ENCODE peak calls at places on chromosomes 1 and 21, in five cellular contexts. K, E, G, U and Q are unnamed samples.

GRCh38 chr1:60133848-60134247 is 60.3 kb upstream of the C1orf87 start:
- DNase-seq in U (peak; percentile 90), K (peak; percentile 91), G (no peak), E (peak; percentile 92), Q (no peak)

GRCh38 chr1:30196457-30196856 is 526.9 kb downstream of the MATN1 start:
- DNase-seq in E (no peak), U (no peak), G (no peak), K (no peak), Q (no peak)

GRCh38 chr1:86636898-86637297 is 67.5 kb upstream of the SH3GLB1 start:
- DNase-seq in E (no peak), G (no peak), U (no peak), K (no peak), Q (peak; percentile 92)

GRCh38 chr1:2805801-2806430 is 4.4 kb upstream of the TTC34 start:
- DNase-seq in U (no peak), K (no peak), E (no peak), G (no peak), Q (no peak)

GRCh38 chr1:6601865-6602668 is 602 bp downstream of the KLHL21 start:
- DNase-seq in G (peak; percentile 77), K (peak; percentile 71), E (peak; percentile 82), U (peak; percentile 58), Q (peak; percentile 41)

GRCh38 chr1:169741666-169742394 is 8.0 kb upstream of the SELE start:
- DNase-seq in G (no peak), K (peak; percentile 87), E (peak; percentile 66), U (peak; percentile 82), Q (peak; percentile 11)

GRCh38 chr1:85494074-85494956 is 29.4 kb upstream of the DDAH1 start:
- DNase-seq in G (no peak), E (no peak), U (no peak), K (no peak), Q (no peak)

GRCh38 chr1:197783510-197783948 is 8.2 kb upstream of the DENND1B start:
- DNase-seq in U (peak; percentile 65), G (no peak), K (peak; percentile 73), E (peak; percentile 81), Q (peak; percentile 73)

GRCh38 chr1:19229828-19230325 is 19.8 kb upstream of the UBR4 start:
- DNase-seq in U (no peak), G (no peak), K (no peak), E (no peak), Q (no peak)

GRCh38 chr1:59007820-59008598 is 224.2 kb upstream of the JUN start:
- DNase-seq in E (peak; percentile 24), K (peak; percentile 81), G (no peak), U (peak; percentile 79), Q (no peak)

GRCh38 chr1:21238141-21238800 is 52.0 kb downstream of the ECE1 start:
- DNase-seq in E (peak; percentile 84), G (peak; percentile 70), K (peak; percentile 42), U (no peak), Q (peak; percentile 82)

GRCh38 chr1:112513112-112513870 is 4.5 kb downstream of the WNT2B start:
- DNase-seq in G (no peak), K (no peak), E (peak; percentile 34), U (no peak), Q (no peak)

GRCh38 chr1:19044975-19045831 is 88.7 kb upstream of the IFFO2 start:
- DNase-seq in U (peak; percentile 84), G (no peak), E (peak; percentile 41), K (peak; percentile 90), Q (no peak)

GRCh38 chr1:234589064-234589765 is 20.8 kb downstream of the IRF2BP2 start:
- DNase-seq in G (no peak), K (peak; percentile 73), E (peak; percentile 72), U (peak; percentile 64), Q (peak; percentile 95)

GRCh38 chr1:213600879-213601278 is 386.9 kb upstream of the PROX1 start:
- DNase-seq in U (no peak), K (no peak), G (no peak), E (no peak), Q (no peak)

GRCh38 chr1:3350441-3351261 is 103.8 kb upstream of the ARHGEF16 start:
- DNase-seq in E (peak; percentile 30), K (no peak), U (no peak), G (peak; percentile 45), Q (no peak)

GRCh38 chr1:234468580-234468979 is 10.4 kb downstream of the TARBP1 start:
- DNase-seq in K (no peak), G (no peak), U (no peak), E (no peak), Q (no peak)

GRCh38 chr1:9315411-9316079 is 22.9 kb downstream of the SPSB1 start:
- DNase-seq in K (peak; percentile 89), E (peak; percentile 95), G (no peak), U (peak; percentile 85), Q (peak; percentile 52)

GRCh38 chr1:70299472-70299871 is 55.0 kb downstream of the ANKRD13C start:
- DNase-seq in G (no peak), K (no peak), U (no peak), E (no peak), Q (no peak)

GRCh38 chr1:19854866-19855265 is 27.3 kb upstream of the OTUD3 start:
- DNase-seq in E (no peak), U (no peak), G (no peak), K (no peak), Q (no peak)

GRCh38 chr1:164591858-164592257 is 32.9 kb downstream of the PBX1 start:
- DNase-seq in K (peak; percentile 92), U (peak; percentile 89), G (no peak), E (peak; percentile 56), Q (no peak)

GRCh38 chr21:35529141-35529863 is 480.2 kb upstream of the RUNX1 start:
- DNase-seq in E (no peak), K (peak; percentile 62), G (no peak), U (peak; percentile 60), Q (no peak)

GRCh38 chr1:211339631-211340041 is 13.0 kb downstream of the TRAF5 start:
- DNase-seq in U (no peak), E (no peak), G (no peak), K (no peak), Q (no peak)

GRCh38 chr1:183038913-183039312 is 15.7 kb downstream of the LAMC1 start:
- DNase-seq in E (no peak), G (no peak), K (no peak), U (no peak), Q (no peak)

GRCh38 chr1:242405947-242406346 is 118.5 kb downstream of the PLD5 start:
- DNase-seq in K (no peak), U (no peak), G (no peak), E (no peak), Q (peak; percentile 62)

GRCh38 chr1:119924948-119925898 is 28.9 kb upstream of the ADAM30 start:
- DNase-seq in K (no peak), U (no peak), G (no peak), E (no peak), Q (no peak)

GRCh38 chr1:220153147-220153546 is 59.2 kb downstream of the IARS2 start:
- DNase-seq in K (no peak), U (no peak), E (no peak), G (no peak), Q (no peak)

GRCh38 chr1:167808690-167809089 is 86.9 kb downstream of the MPZL1 start:
- DNase-seq in E (no peak), G (no peak), U (no peak), K (no peak), Q (no peak)

GRCh38 chr21:35367558-35367957 is 318.5 kb upstream of the RUNX1 start:
- DNase-seq in G (no peak), E (peak; percentile 54), K (no peak), U (no peak), Q (no peak)

GRCh38 chr1:39272791-39273071 is 68.2 kb downstream of the MACF1 start:
- DNase-seq in U (no peak), K (no peak), G (no peak), E (no peak), Q (no peak)

GRCh38 chr1:228497206-228497605 is 10.0 kb downstream of the RNF187 start:
- DNase-seq in K (no peak), G (no peak), E (no peak), U (no peak), Q (no peak)

GRCh38 chr1:228502522-228502921 is 15.3 kb downstream of the RNF187 start:
- DNase-seq in E (no peak), U (no peak), K (no peak), G (no peak), Q (no peak)

GRCh38 chr1:228500143-228500736 is 13.1 kb downstream of the RNF187 start:
- DNase-seq in E (peak; percentile 25), G (no peak), U (no peak), K (no peak), Q (no peak)

GRCh38 chr1:228497817-228498216 is 10.6 kb downstream of the RNF187 start:
- DNase-seq in G (no peak), U (no peak), K (no peak), E (no peak), Q (no peak)

GRCh38 chr1:228500901-228501871 is 14.0 kb downstream of the RNF187 start:
- DNase-seq in E (peak; percentile 84), U (peak; percentile 60), K (peak; percentile 74), G (peak; percentile 84), Q (peak; percentile 81)
- H3K4me3 ChIP-seq in E (peak overlapping the region; percentile 25), U (peak overlapping the region; percentile 37), K (peak overlapping the region; percentile 14), G (no peak overlapping the region), Q (no peak overlapping the region)

DNA sequence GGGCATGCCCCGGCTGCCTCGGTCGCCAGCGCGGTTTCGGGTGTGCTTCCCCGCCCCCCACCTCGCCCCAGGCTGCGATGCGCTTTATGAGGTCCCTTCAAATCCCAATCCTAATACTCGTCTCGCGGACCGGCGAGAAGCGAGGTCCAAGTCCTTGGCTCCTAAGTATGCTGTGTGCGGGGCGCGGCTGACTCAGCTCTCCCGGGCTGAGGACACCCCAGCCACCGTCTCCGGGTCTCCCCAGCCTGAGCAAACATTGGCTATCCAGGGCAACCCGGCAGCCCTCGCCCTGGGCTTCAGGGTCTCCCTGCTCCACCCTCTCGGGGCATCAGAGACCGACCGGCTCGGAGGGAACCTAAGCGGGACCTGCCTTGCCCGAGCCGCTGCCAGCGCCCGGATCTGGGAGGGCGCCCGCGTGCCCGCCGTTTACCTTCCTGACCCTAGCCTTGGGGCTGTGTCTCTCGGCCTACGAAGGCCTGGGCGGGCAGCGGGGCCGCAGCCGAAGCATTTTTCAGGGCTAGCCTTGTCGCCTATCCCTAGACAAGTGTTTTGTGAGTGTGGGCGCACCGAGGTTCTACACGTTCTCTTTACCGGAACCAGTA is 1.2 kb downstream of the ITPKB start:
- DNase-seq in E (peak; percentile 69), U (no peak), K (peak; percentile 51), G (peak; percentile 61), Q (peak; percentile 61)
- TF ChIP-seq EZH2 in E (no peak), U (no peak), K (no peak), G (no peak), Q (no peak)

GRCh38 chr1:181134543-181135461 is 46.3 kb downstream of the IER5 start:
- DNase-seq in U (peak; percentile 82), G (no peak), K (peak; percentile 89), E (peak; percentile 94), Q (peak; percentile 94)
- H3K4me3 ChIP-seq in U (no peak overlapping the region), G (no peak overlapping the region), K (no peak overlapping the region), E (peak overlapping the region; percentile 52), Q (no peak overlapping the region)

DNA sequence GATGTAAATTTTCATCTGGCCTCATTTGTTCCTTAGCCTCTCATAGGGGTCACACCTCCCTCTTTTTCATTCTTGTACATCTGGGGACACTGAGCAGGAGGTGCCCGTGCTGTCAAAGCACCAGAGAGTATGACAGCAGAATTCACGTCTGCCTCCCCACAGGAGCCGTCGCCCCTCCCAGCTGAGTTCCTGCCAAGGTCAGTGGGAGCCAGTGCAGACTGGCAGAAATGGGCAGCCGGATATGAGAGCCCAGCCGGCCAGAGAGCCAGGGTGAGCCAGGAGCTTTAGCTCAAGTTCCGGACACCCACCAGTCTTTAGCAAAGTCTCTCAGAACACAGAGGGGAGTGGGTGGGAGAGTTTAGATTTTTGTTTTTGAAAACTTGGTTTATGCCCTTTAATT is 21.9 kb downstream of the GPR137B start:
- DNase-seq in K (no peak), E (no peak), U (no peak), G (no peak), Q (no peak)
- TF ChIP-seq EZH2 in K (no peak), E (no peak), U (no peak), G (no peak), Q (no peak)